ENCODE peak calls at places on chromosomes 7 and 10, in eight cellular contexts. K is glomerular endothelial cell; C is COR-L47; N is activated T-cell treated with anti-CD3 and anti-CD28 coated beads, Interleukin-2, amount 50 U/mL, for 4 hours; O is stromal cell of bone marrow; M is naive B cell; W is BJ; U is T-helper 2 cell. E is an unnamed sample.

GRCh38 chr10:93873427-93874115 is 20.2 kb upstream of the SLC35G1 start:
- DNase-seq in U (no peak), O (no peak), W (no peak), N (no peak), C (no peak), K (no peak), M (no peak), E (peak)

GRCh38 chr7:101792051-101792651 is 25.3 kb upstream of the CUX1 start:
- DNase-seq in O (no peak), W (peak), N (no peak), K (no peak), M (no peak), C (no peak), U (no peak), E (no peak)

GRCh38 chr7:1881946-1882345 is 211.9 kb downstream of the ELFN1 start:
- DNase-seq in W (no peak), U (no peak), C (no peak), K (no peak), N (no peak), O (no peak), M (no peak), E (no peak)

GRCh38 chr10:130560079-130560478 is 423.9 kb downstream of the GLRX3 start:
- DNase-seq in W (no peak), K (no peak), O (no peak), U (no peak), M (no peak), C (no peak), N (no peak), E (peak)

GRCh38 chr10:89348458-89348857 is 20.7 kb downstream of the IFIT3 start:
- DNase-seq in K (no peak), U (no peak), M (no peak), W (no peak), N (no peak), C (no peak), O (no peak), E (no peak)

GRCh38 chr7:4753610-4754432 is 21.6 kb upstream of the AP5Z1 start:
- DNase-seq in W (no peak), C (peak), O (peak), N (peak), M (peak), U (peak), K (no peak), E (peak)

GRCh38 chr10:12221323-12222298 is 25.6 kb downstream of the CDC123 start:
- DNase-seq in W (no peak), M (no peak), U (no peak), O (no peak), C (no peak), N (no peak), K (no peak), E (peak)

GRCh38 chr7:1123721-1124120 is 35.8 kb downstream of the GPER1 start:
- DNase-seq in C (no peak), K (peak), M (no peak), U (no peak), W (no peak), N (no peak), O (peak), E (no peak)

GRCh38 chr10:78215645-78216044 is 182.0 kb downstream of the RPS24 start:
- DNase-seq in O (peak), C (no peak), W (peak), K (no peak), M (no peak), U (no peak), N (no peak), E (peak)

GRCh38 chr10:11285171-11285570 is 267.5 kb downstream of the CELF2 start:
- DNase-seq in U (no peak), C (no peak), K (no peak), N (no peak), W (no peak), M (no peak), O (no peak), E (no peak)

E was measured in NB4.